ENCODE peak calls at places on chromosomes 12 and 14, in four cellular contexts. F, S, Y and V are unnamed samples. For H3K27me3, the result is how much of the 10 kb centered on the place peaks cover.

GRCh38 chr14:80213602-80214001 is 2.3 kb upstream of the DIO2 start:
- DNase-seq in S (peak), F (peak), Y (no peak), V (no peak)

GRCh38 chr12:27585739-27586265 is 61.8 kb downstream of the PPFIBP1 start:
- DNase-seq in S (peak), Y (no peak), F (no peak), V (no peak)

GRCh38 chr14:106694638-106695393 is 1168.4 kb downstream of the TMEM121 start:
- DNase-seq in F (peak), Y (no peak), S (no peak), V (peak)

GRCh38 chr12:32533971-32534590 is 134.7 kb downstream of the FGD4 start:
- DNase-seq in S (peak), F (peak), Y (peak), V (no peak)

GRCh38 chr12:117025481-117026151 is 73.6 kb downstream of the TESC start:
- DNase-seq in Y (no peak), S (peak), F (peak), V (peak)

GRCh38 chr12:6494351-6494743 is 445 bp downstream of the NCAPD2 start:
- DNase-seq in S (no peak), F (no peak), Y (no peak), V (no peak)

GRCh38 chr12:96635844-96636243 is 146.5 kb downstream of the CFAP54 start:
- DNase-seq in F (no peak), Y (no peak), S (no peak), V (no peak)

GRCh38 chr12:65500121-65500846 is 221.8 kb downstream of the MSRB3 start:
- DNase-seq in F (no peak), Y (no peak), S (peak), V (no peak)

GRCh38 chr12:68011206-68011881 is 22.1 kb downstream of the IFNG-AS1 start:
- DNase-seq in F (no peak), S (no peak), Y (no peak), V (no peak)

GRCh38 chr12:1796515-1797010 is 23.8 kb upstream of the LRTM2 start:
- DNase-seq in F (peak), S (no peak), Y (no peak), V (no peak)

GRCh38 chr14:93715279-93715927 is 72.9 kb downstream of the PRIMA1 start:
- DNase-seq in Y (no peak), F (no peak), S (no peak), V (no peak)

GRCh38 chr12:450438-450837 is 9.3 kb upstream of the B4GALNT3 start:
- DNase-seq in F (peak), Y (no peak), S (no peak), V (no peak)

GRCh38 chr14:98580131-98580678 is 691.8 kb downstream of the BCL11B start:
- DNase-seq in F (no peak), Y (no peak), S (no peak), V (no peak)

GRCh38 chr14:73741386-73741875 is 27.2 kb upstream of the PNMA1 start:
- DNase-seq in S (peak), Y (no peak), F (peak), V (peak)

GRCh38 chr12:110739894-110740293 is 2.8 kb downstream of the PPP1CC start:
- DNase-seq in S (no peak), Y (no peak), F (no peak), V (no peak)
- H3K4me3 ChIP-seq in S (peak), Y (peak), F (no peak), V (peak)

GRCh38 chr14:104293851-104294627 is 155.7 kb downstream of the KIF26A start:
- DNase-seq in S (no peak), Y (no peak), F (no peak), V (no peak)
- H3K27me3 ChIP-seq in S (under half), Y (under half), F (under half), V (under half)

GRCh38 chr12:48681416-48681737 is 661 bp downstream of the KANSL2 start:
- DNase-seq in S (peak), F (no peak), Y (no peak), V (no peak)

GRCh38 chr12:48677782-48678181 is 4.3 kb downstream of the KANSL2 start:
- DNase-seq in F (no peak), S (peak), Y (no peak), V (no peak)

GRCh38 chr12:48681738-48682532 is at the start of gene KANSL2:
- DNase-seq in S (peak), F (peak), Y (peak), V (peak)

GRCh38 chr12:48680861-48681260 is 1.2 kb downstream of the KANSL2 start:
- DNase-seq in F (no peak), Y (no peak), S (no peak), V (no peak)

DNA sequence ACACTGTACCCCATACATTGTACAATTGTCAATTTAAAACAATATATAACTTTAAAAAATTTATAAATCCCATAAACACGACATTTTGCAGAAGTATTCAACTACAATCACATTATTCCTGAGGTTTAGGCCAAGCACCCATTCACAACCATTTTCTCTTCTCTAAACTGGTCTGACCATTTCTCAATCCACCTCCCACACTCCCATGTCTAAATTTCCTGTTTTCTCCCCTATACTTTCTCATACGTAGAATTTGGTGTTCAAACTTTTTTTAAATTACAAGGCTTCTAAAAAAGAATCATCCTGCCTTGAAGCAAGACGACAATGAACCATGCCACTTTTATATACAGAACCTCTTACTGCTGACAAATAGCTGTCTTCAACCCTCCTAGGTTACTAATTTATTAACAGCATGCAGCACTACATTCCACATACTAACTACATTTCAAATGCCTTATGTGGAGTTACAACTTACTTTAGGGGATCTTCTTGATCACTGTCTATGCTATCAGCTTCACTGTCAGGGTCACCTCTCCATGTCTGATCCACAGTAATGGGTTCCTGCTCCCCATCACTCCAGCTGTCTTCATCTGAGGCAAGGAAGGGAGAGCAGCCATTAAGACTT is 3.4 kb downstream of the KANSL2 start:
- DNase-seq in F (no peak), S (peak), Y (no peak), V (no peak)
- H3K4me3 ChIP-seq in F (no peak), S (no peak), Y (no peak), V (no peak)

GRCh38 chr12:113469224-113469652 is 2.4 kb downstream of the LHX5 start:
- DNase-seq in S (no peak), F (no peak), Y (no peak), V (no peak)

GRCh38 chr12:113471619-113472171 is at the start of gene LHX5:
- DNase-seq in F (no peak), Y (no peak), S (no peak), V (no peak)

GRCh38 chr12:113468365-113469223 is 3.1 kb downstream of the LHX5 start:
- DNase-seq in S (no peak), Y (no peak), F (no peak), V (no peak)

GRCh38 chr12:113470871-113471618 is 626 bp downstream of the LHX5 start:
- DNase-seq in Y (no peak), F (no peak), S (no peak), V (no peak)

GRCh38 chr12:113469893-113470743 is 1.6 kb downstream of the LHX5 start:
- DNase-seq in S (no peak), Y (no peak), F (no peak), V (no peak)
- H3K27me3 ChIP-seq in S (half or more), Y (under half), F (under half), V (half or more)

DNA sequence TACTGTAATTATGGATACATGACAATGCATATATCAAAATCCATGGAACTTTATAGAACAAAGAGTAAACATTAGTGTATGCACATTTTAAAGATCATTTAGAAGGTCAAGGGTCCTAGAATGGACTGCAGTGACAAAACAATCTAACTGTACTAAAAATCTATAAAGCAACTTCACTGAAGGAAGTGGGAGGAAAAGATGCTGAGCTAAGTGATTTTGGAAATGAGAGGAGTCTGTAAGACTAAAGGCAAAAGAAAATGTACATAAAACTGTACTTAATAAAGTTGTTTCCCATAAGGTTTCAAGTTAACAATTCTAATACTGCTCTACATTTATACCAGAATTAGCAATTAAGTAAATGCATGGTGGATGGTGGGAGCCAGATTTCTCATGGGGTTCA is 46.9 kb upstream of the HIF1A start:
- DNase-seq in Y (no peak), S (no peak), F (no peak), V (no peak)
- H3K4me3 ChIP-seq in Y (no peak), S (no peak), F (no peak), V (no peak)

GRCh38 chr14:104448721-104449120 is 130.8 kb upstream of the C14orf180 start:
- DNase-seq in F (no peak), S (no peak), Y (no peak), V (no peak)

GRCh38 chr14:104450811-104451401 is 128.7 kb upstream of the C14orf180 start:
- DNase-seq in Y (no peak), S (no peak), F (no peak), V (no peak)

GRCh38 chr14:104447750-104448149 is 131.8 kb upstream of the C14orf180 start:
- DNase-seq in S (no peak), Y (no peak), F (no peak), V (no peak)

GRCh38 chr14:104448321-104448720 is 131.2 kb upstream of the C14orf180 start:
- DNase-seq in S (no peak), F (no peak), Y (no peak), V (no peak)

DNA sequence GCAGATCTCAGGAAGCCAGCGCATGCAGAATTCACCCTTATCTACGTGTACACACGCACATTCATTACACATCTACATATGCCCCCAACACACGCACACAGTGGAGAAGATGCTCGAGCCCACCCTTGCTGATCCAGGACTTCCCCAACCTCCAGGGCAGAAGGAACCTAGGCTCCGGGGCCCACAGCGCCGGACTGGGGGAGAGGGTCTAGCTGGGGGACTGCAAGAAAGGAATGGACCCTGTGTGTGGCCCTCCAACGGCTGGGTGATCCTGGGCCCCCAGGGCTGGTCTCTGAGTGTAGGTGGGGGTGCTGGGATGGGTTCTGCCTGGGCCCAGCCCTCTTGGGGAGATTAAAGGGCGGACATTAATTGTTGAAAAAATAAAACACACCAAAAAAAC is 128.1 kb upstream of the C14orf180 start:
- DNase-seq in S (no peak), F (no peak), Y (no peak), V (no peak)
- H3K27me3 ChIP-seq in S (under half), F (under half), Y (under half), V (under half)

GRCh38 chr12:101838628-101839323 is 8.0 kb upstream of the GNPTAB start:
- DNase-seq in F (no peak), S (no peak), Y (no peak), V (no peak)
- H3K4me3 ChIP-seq in F (no peak), S (no peak), Y (no peak), V (no peak)